ENCODE peak calls at places on chromosomes 5 and 9, in six cellular contexts. Y is HepG2, H is K562, N is GM12878, Q is upper lobe of left lung, Z is HCT116. X is an unnamed sample.
A peak's percentile ranks its signal among the peaks of the same experiment; 100 is the strongest.

GRCh38 chr9:8205580-8205979 is 406.0 kb upstream of the DMAC1 start:
- ATAC-seq in Q (no peak), Y (no peak), N (no peak), Z (no peak), H (no peak), X (no peak)

GRCh38 chr5:137383909-137384308 is 115.2 kb downstream of the SPOCK1 start:
- ATAC-seq in Y (no peak), Z (no peak), N (no peak), H (no peak), Q (no peak), X (no peak)

GRCh38 chr9:127929044-127929979 is 1.3 kb downstream of the PIP5KL1 start:
- ATAC-seq in Y (no peak), Z (no peak), N (no peak), Q (no peak), H (no peak), X (no peak)

GRCh38 chr9:4980046-4980727 is 4.9 kb upstream of the JAK2 start:
- ATAC-seq in N (no peak), Y (no peak), Z (no peak), Q (no peak), H (no peak), X (no peak)

GRCh38 chr5:171858303-171858702 is 72.7 kb downstream of the SMIM23 start:
- ATAC-seq in Q (no peak), N (peak; percentile 73), H (peak; percentile 76), Z (peak; percentile 78), Y (peak; percentile 74), X (no peak)

GRCh38 chr5:59773286-59773685 is 120.2 kb downstream of the PDE4D start:
- ATAC-seq in N (no peak), Z (no peak), H (no peak), Y (no peak), Q (no peak), X (no peak)

GRCh38 chr5:171953860-171954701 is 52.4 kb downstream of the FBXW11 start:
- ATAC-seq in Z (peak; percentile 89), Y (peak; percentile 76), Q (peak; percentile 28), N (no peak), H (peak; percentile 98), X (no peak)

GRCh38 chr5:79526493-79526892 is 12.6 kb upstream of the HOMER1 start:
- ATAC-seq in Z (no peak), N (no peak), Q (no peak), Y (no peak), H (no peak), X (no peak)

GRCh38 chr9:133839822-133840329 is 101.7 kb upstream of the SARDH start:
- ATAC-seq in Z (no peak), Q (peak; percentile 41), N (no peak), Y (peak; percentile 27), H (no peak), X (peak; percentile 25)

GRCh38 chr9:125701351-125701750 is 5.7 kb downstream of the MAPKAP1 start:
- ATAC-seq in H (no peak), Z (no peak), N (peak; percentile 63), Y (no peak), Q (peak; percentile 31), X (no peak)

GRCh38 chr5:119578937-119579336 is 50.4 kb upstream of the FAM170A start:
- ATAC-seq in H (peak; percentile 93), Q (peak; percentile 31), Z (peak; percentile 100), Y (peak; percentile 95), N (peak; percentile 98), X (no peak)

GRCh38 chr5:142823176-142823575 is 53.0 kb downstream of the ARHGAP26 start:
- ATAC-seq in N (no peak), Q (peak; percentile 15), Z (no peak), Y (no peak), H (no peak), X (no peak)

GRCh38 chr9:94553029-94553938 is 1.6 kb upstream of the PCAT7 start:
- ATAC-seq in Y (peak; percentile 85), N (no peak), H (peak; percentile 57), Q (peak; percentile 16), Z (no peak), X (no peak)

GRCh38 chr9:94554439-94555331 is at the start of gene PCAT7:
- ATAC-seq in N (peak; percentile 100), H (peak; percentile 100), Z (peak; percentile 95), Y (peak; percentile 92), Q (peak; percentile 81), X (peak; percentile 41)

GRCh38 chr9:94554078-94554438 is 825 bp upstream of the PCAT7 start:
- ATAC-seq in Q (peak; percentile 12), H (peak; percentile 76), Z (peak; percentile 49), N (peak; percentile 48), Y (peak; percentile 60), X (no peak)
- TF ChIP-seq POLR2A in Q (no peak), H (no peak), Z (no peak), N (no peak), Y (no peak), X (no peak)

GRCh38 chr9:15293727-15294405 is 13.2 kb downstream of the TTC39B start:
- ATAC-seq in Q (no peak), Z (no peak), Y (peak; percentile 18), H (peak; percentile 39), N (no peak), X (no peak)
- TF ChIP-seq POLR2AphosphoS5 in Q (no peak), Z (no peak), Y (no peak), H (no peak), N (no peak), X (no peak)

GRCh38 chr5:42745426-42745825 is 11.2 kb upstream of the CCDC152 start:
- ATAC-seq in Z (peak; percentile 60), Q (no peak), N (no peak), H (peak; percentile 77), Y (peak; percentile 52), X (no peak)
- TF ChIP-seq CTCF in Z (peak; percentile 79), Q (no peak), N (peak; percentile 25), H (peak; percentile 62), Y (peak; percentile 57), X (no peak)

DNA sequence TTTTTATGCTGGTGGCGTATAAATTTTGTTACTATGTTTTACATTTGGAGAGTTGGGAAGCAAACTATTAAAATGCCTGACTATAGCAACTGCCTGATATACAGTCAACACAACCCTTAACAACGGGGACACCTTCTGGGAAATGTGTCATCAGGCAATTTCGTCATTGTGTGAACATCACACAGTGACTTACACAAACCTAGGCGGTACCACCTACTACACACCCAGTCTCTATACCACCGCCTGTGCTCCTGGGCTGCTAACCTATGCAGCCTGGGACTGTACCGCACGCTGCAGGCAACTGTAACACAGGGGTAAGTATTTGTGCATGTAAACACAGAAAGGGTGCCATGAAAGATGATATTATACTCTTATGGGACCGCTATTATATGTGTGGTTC is 1.3 kb upstream of the CDHR2 start:
- ATAC-seq in Y (peak; percentile 12), H (no peak), N (no peak), Q (no peak), Z (no peak), X (no peak)
- TF ChIP-seq POLR2A in Y (peak; percentile 71), H (no peak), N (no peak), Q (no peak), Z (no peak), X (no peak)

GRCh38 chr9:136662656-136663310 is at the start of gene EGFL7:
- ATAC-seq in Q (no peak), Y (no peak), N (no peak), H (peak; percentile 68), Z (no peak), X (peak; percentile 48)
- TF ChIP-seq POLR2AphosphoS5 in Q (peak; percentile 97), Y (no peak), N (no peak), H (peak; percentile 89), Z (no peak), X (peak; percentile 75)

GRCh38 chr5:1666812-1667588 is 132.6 kb downstream of the MRPL36 start:
- ATAC-seq in Z (peak; percentile 73), N (peak; percentile 41), H (peak; percentile 78), Q (peak; percentile 42), Y (peak; percentile 47), X (peak; percentile 50)
- TF ChIP-seq CTCF in Z (peak; percentile 31), N (peak; percentile 35), H (peak; percentile 62), Q (no peak), Y (peak; percentile 75), X (peak; percentile 39)

GRCh38 chr5:129094924-129095797 is 612 bp downstream of the ISOC1 start:
- ATAC-seq in N (peak; percentile 82), Z (peak; percentile 56), H (peak; percentile 51), Y (peak; percentile 92), Q (peak; percentile 76), X (peak; percentile 65)
- TF ChIP-seq POLR2A in N (peak; percentile 67), Z (no peak), H (no peak), Y (peak; percentile 94), Q (no peak), X (no peak)

GRCh38 chr5:151382576-151382975 is 35.2 kb upstream of the SLC36A2 start:
- ATAC-seq in N (no peak), Y (no peak), Q (no peak), H (no peak), Z (no peak), X (no peak)
- TF ChIP-seq POLR2AphosphoS5 in N (no peak), Y (no peak), Q (no peak), H (no peak), Z (no peak), X (no peak)